ENCODE peak calls at places on chromosomes 13 and 19, in six cellular contexts. One of them, this sample, is unnamed.

GRCh38 chr19:49224856-49225255 is 67.3 kb downstream of the TRPM4 start:
- DNase-seq in CD8-positive, alpha-beta T cell: no peak
- DNase-seq in sigmoid colon: no peak
- DNase-seq in right lobe of liver: peak; percentile 56
- DNase-seq in neural progenitor cell: peak; percentile 74
- DNase-seq in pancreas: peak; percentile 39
- DNase-seq in this sample: no peak

GRCh38 chr19:10471909-10472308 is 31.2 kb downstream of the KEAP1 start:
- DNase-seq in CD8-positive, alpha-beta T cell: no peak
- DNase-seq in sigmoid colon: no peak
- DNase-seq in neural progenitor cell: no peak
- DNase-seq in pancreas: no peak
- DNase-seq in right lobe of liver: no peak
- DNase-seq in this sample: no peak

GRCh38 chr19:18650468-18651001 is 13.7 kb downstream of the KLHL26 start:
- DNase-seq in sigmoid colon: peak; percentile 94
- DNase-seq in right lobe of liver: no peak
- DNase-seq in CD8-positive, alpha-beta T cell: no peak
- DNase-seq in neural progenitor cell: peak; percentile 37
- DNase-seq in pancreas: peak; percentile 49
- DNase-seq in this sample: no peak

GRCh38 chr19:30649934-30650614 is 277.9 kb downstream of the ZNF536 start:
- DNase-seq in CD8-positive, alpha-beta T cell: no peak
- DNase-seq in pancreas: no peak
- DNase-seq in sigmoid colon: no peak
- DNase-seq in neural progenitor cell: peak; percentile 68
- DNase-seq in right lobe of liver: no peak
- DNase-seq in this sample: no peak

GRCh38 chr19:58123354-58123753 is 25.3 kb upstream of the ZSCAN18 start:
- DNase-seq in sigmoid colon: no peak
- DNase-seq in pancreas: no peak
- DNase-seq in neural progenitor cell: peak; percentile 6
- DNase-seq in CD8-positive, alpha-beta T cell: no peak
- DNase-seq in right lobe of liver: no peak
- DNase-seq in this sample: no peak

GRCh38 chr13:112645327-112645914 is 44.4 kb upstream of the ATP11A start:
- DNase-seq in right lobe of liver: peak; percentile 28
- DNase-seq in neural progenitor cell: no peak
- DNase-seq in sigmoid colon: no peak
- DNase-seq in pancreas: no peak
- DNase-seq in CD8-positive, alpha-beta T cell: no peak
- DNase-seq in this sample: no peak

GRCh38 chr13:101267656-101268055 is 148.7 kb downstream of the NALCN start:
- DNase-seq in CD8-positive, alpha-beta T cell: no peak
- DNase-seq in sigmoid colon: no peak
- DNase-seq in pancreas: no peak
- DNase-seq in right lobe of liver: no peak
- DNase-seq in neural progenitor cell: no peak
- DNase-seq in this sample: no peak

GRCh38 chr13:31116224-31116623 is 45.5 kb downstream of the HSPH1 start:
- DNase-seq in neural progenitor cell: no peak
- DNase-seq in pancreas: no peak
- DNase-seq in CD8-positive, alpha-beta T cell: no peak
- DNase-seq in right lobe of liver: no peak
- DNase-seq in sigmoid colon: no peak
- DNase-seq in this sample: no peak

GRCh38 chr13:65656740-65657329 is 1573.3 kb downstream of the PCDH9 start:
- DNase-seq in CD8-positive, alpha-beta T cell: no peak
- DNase-seq in pancreas: no peak
- DNase-seq in neural progenitor cell: no peak
- DNase-seq in right lobe of liver: no peak
- DNase-seq in sigmoid colon: no peak
- DNase-seq in this sample: no peak

GRCh38 chr13:110716235-110716505 is 2.7 kb downstream of the ING1 start:
- DNase-seq in right lobe of liver: peak; percentile 93
- DNase-seq in sigmoid colon: peak; percentile 85
- DNase-seq in CD8-positive, alpha-beta T cell: no peak
- DNase-seq in neural progenitor cell: peak; percentile 57
- DNase-seq in pancreas: no peak
- DNase-seq in this sample: no peak

GRCh38 chr13:30792257-30793000 is 57.1 kb downstream of the ALOX5AP start:
- DNase-seq in right lobe of liver: peak; percentile 76
- DNase-seq in neural progenitor cell: peak; percentile 64
- DNase-seq in CD8-positive, alpha-beta T cell: no peak
- DNase-seq in pancreas: peak; percentile 75
- DNase-seq in sigmoid colon: peak; percentile 89
- DNase-seq in this sample: no peak

GRCh38 chr19:45442927-45443461 is 19.3 kb upstream of the ERCC1 start:
- DNase-seq in pancreas: no peak
- DNase-seq in CD8-positive, alpha-beta T cell: peak; percentile 35
- DNase-seq in neural progenitor cell: peak; percentile 55
- DNase-seq in right lobe of liver: peak; percentile 58
- DNase-seq in sigmoid colon: peak; percentile 80
- DNase-seq in this sample: peak; percentile 60

GRCh38 chr13:84481958-84482357 is 599.7 kb upstream of the SLITRK1 start:
- DNase-seq in CD8-positive, alpha-beta T cell: no peak
- DNase-seq in neural progenitor cell: no peak
- DNase-seq in sigmoid colon: no peak
- DNase-seq in pancreas: no peak
- DNase-seq in right lobe of liver: no peak
- DNase-seq in this sample: no peak

GRCh38 chr19:23305555-23305954 is 55.4 kb upstream of the ZNF724 start:
- DNase-seq in CD8-positive, alpha-beta T cell: no peak
- DNase-seq in neural progenitor cell: no peak
- DNase-seq in sigmoid colon: no peak
- DNase-seq in right lobe of liver: no peak
- DNase-seq in pancreas: no peak
- DNase-seq in this sample: no peak
- TF ChIP-seq CTCF in CD8-positive, alpha-beta T cell: no peak
- TF ChIP-seq CTCF in neural progenitor cell: no peak
- TF ChIP-seq CTCF in sigmoid colon: no peak
- TF ChIP-seq CTCF in right lobe of liver: no peak
- TF ChIP-seq CTCF in pancreas: no peak
- TF ChIP-seq CTCF in this sample: no peak

DNA sequence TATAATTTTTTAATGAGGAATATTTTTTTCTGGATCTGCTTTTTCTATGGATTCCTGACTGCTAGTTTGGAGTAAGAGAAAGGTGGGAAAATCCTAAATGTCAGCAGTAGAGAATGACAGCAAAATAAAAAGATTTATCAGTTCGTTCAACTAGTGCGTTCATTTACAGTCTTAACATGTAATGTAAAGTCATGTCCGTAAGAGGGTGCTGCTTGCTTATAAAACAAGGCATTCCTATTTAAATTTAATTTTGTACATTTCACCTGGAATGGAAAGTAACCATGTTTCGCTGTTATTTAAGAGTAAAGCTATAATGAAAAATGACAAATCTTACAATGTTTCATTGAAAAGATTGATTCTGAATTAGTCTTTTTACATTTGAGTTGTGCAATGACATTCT is 76.6 kb downstream of the ZMYM2 start:
- DNase-seq in sigmoid colon: no peak
- DNase-seq in neural progenitor cell: no peak
- DNase-seq in right lobe of liver: no peak
- DNase-seq in CD8-positive, alpha-beta T cell: no peak
- DNase-seq in pancreas: no peak
- DNase-seq in this sample: no peak
- TF ChIP-seq CTCF in sigmoid colon: no peak
- TF ChIP-seq CTCF in neural progenitor cell: no peak
- TF ChIP-seq CTCF in right lobe of liver: peak; percentile 7
- TF ChIP-seq CTCF in CD8-positive, alpha-beta T cell: no peak
- TF ChIP-seq CTCF in pancreas: no peak
- TF ChIP-seq CTCF in this sample: no peak

DNA sequence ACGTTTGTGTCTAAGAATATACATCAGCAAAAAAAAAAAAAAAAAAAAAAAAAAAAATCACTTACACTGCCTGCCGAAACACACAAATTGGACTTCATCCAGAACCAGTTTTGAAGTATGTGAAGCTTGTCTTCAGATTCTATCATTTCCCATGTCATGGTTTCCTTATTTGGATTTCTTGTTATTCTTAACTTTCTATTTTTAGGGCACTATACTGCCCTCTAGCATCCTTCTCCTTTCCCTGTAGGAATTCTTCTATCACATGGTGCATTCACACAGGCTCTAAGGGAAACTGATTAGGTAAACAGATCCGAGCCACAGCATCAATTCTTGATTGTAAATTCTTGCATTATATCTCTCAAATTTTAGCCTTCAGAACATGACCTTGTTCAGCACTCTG is 1507.5 kb downstream of the OLFM4 start:
- DNase-seq in pancreas: no peak
- DNase-seq in sigmoid colon: no peak
- DNase-seq in right lobe of liver: no peak
- DNase-seq in neural progenitor cell: peak; percentile 39
- DNase-seq in CD8-positive, alpha-beta T cell: no peak
- DNase-seq in this sample: no peak
- TF ChIP-seq CTCF in pancreas: no peak
- TF ChIP-seq CTCF in sigmoid colon: no peak
- TF ChIP-seq CTCF in right lobe of liver: no peak
- TF ChIP-seq CTCF in neural progenitor cell: peak; percentile 60
- TF ChIP-seq CTCF in CD8-positive, alpha-beta T cell: no peak
- TF ChIP-seq CTCF in this sample: no peak

DNA sequence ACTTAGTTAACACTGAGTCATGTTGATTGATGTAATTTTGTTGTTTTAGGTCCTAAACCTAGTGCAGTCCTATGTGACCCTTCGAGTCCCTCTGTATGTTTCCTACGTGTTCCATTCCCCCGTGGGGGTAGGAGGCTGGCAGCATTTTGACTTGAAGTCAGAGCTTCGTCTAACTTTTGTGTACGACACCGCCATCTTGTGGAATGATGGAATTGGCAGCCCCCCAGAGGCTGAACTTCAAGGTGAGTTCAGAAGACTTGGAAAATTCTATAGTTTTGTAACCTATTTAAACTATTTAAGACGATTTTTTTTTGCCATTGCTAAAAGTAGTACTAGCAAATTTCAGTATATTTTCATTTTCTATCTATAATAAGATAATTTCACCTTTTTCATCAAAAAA is 117.9 kb downstream of the STOML3 start:
- DNase-seq in neural progenitor cell: peak; percentile 76
- DNase-seq in sigmoid colon: peak; percentile 69
- DNase-seq in CD8-positive, alpha-beta T cell: peak; percentile 24
- DNase-seq in right lobe of liver: peak; percentile 50
- DNase-seq in pancreas: peak; percentile 26
- DNase-seq in this sample: no peak
- TF ChIP-seq CTCF in neural progenitor cell: peak; percentile 91
- TF ChIP-seq CTCF in sigmoid colon: peak; percentile 43
- TF ChIP-seq CTCF in CD8-positive, alpha-beta T cell: peak; percentile 38
- TF ChIP-seq CTCF in right lobe of liver: no peak
- TF ChIP-seq CTCF in pancreas: peak; percentile 12
- TF ChIP-seq CTCF in this sample: no peak

GRCh38 chr13:107375701-107376350 is 807.9 kb upstream of the ARGLU1 start:
- DNase-seq in pancreas: no peak
- DNase-seq in neural progenitor cell: no peak
- DNase-seq in CD8-positive, alpha-beta T cell: no peak
- DNase-seq in right lobe of liver: no peak
- DNase-seq in sigmoid colon: no peak
- DNase-seq in this sample: no peak

GRCh38 chr13:107370036-107370785 is 802.3 kb upstream of the ARGLU1 start:
- DNase-seq in neural progenitor cell: no peak
- DNase-seq in right lobe of liver: no peak
- DNase-seq in sigmoid colon: no peak
- DNase-seq in CD8-positive, alpha-beta T cell: no peak
- DNase-seq in pancreas: no peak
- DNase-seq in this sample: no peak

GRCh38 chr13:107376393-107377085 is 808.6 kb upstream of the ARGLU1 start:
- DNase-seq in neural progenitor cell: no peak
- DNase-seq in sigmoid colon: no peak
- DNase-seq in CD8-positive, alpha-beta T cell: no peak
- DNase-seq in pancreas: no peak
- DNase-seq in right lobe of liver: no peak
- DNase-seq in this sample: no peak

GRCh38 chr13:107374038-107374437 is 806.1 kb upstream of the ARGLU1 start:
- DNase-seq in sigmoid colon: no peak
- DNase-seq in neural progenitor cell: no peak
- DNase-seq in CD8-positive, alpha-beta T cell: no peak
- DNase-seq in right lobe of liver: no peak
- DNase-seq in pancreas: no peak
- DNase-seq in this sample: no peak

GRCh38 chr13:107373551-107373950 is 805.6 kb upstream of the ARGLU1 start:
- DNase-seq in pancreas: no peak
- DNase-seq in sigmoid colon: no peak
- DNase-seq in right lobe of liver: no peak
- DNase-seq in CD8-positive, alpha-beta T cell: no peak
- DNase-seq in neural progenitor cell: peak; percentile 56
- DNase-seq in this sample: no peak
- TF ChIP-seq CTCF in pancreas: peak; percentile 18
- TF ChIP-seq CTCF in sigmoid colon: no peak
- TF ChIP-seq CTCF in right lobe of liver: peak; percentile 21
- TF ChIP-seq CTCF in CD8-positive, alpha-beta T cell: no peak
- TF ChIP-seq CTCF in neural progenitor cell: peak; percentile 75
- TF ChIP-seq CTCF in this sample: no peak

GRCh38 chr19:7748756-7749155 is 1.4 kb upstream of the CD209 start:
- DNase-seq in sigmoid colon: peak; percentile 18
- DNase-seq in pancreas: no peak
- DNase-seq in neural progenitor cell: no peak
- DNase-seq in right lobe of liver: no peak
- DNase-seq in CD8-positive, alpha-beta T cell: no peak
- DNase-seq in this sample: no peak
- TF ChIP-seq CTCF in sigmoid colon: no peak
- TF ChIP-seq CTCF in pancreas: no peak
- TF ChIP-seq CTCF in neural progenitor cell: no peak
- TF ChIP-seq CTCF in right lobe of liver: no peak
- TF ChIP-seq CTCF in CD8-positive, alpha-beta T cell: no peak
- TF ChIP-seq CTCF in this sample: no peak

This sample was measured in activated B cell treated with CpG ODN at 0.5 μM for 24 hours.